ENCODE peak calls at places on chromosome 20, in four cellular contexts. D is central memory CD4-positive, alpha-beta T cell; W is NCI-H1417; V is GM04503. U is an unnamed sample.

GRCh38 chr20:32808438-32808837 is 11.3 kb upstream of the MAPRE1 start:
- DNase-seq in V (no peak), W (no peak), D (no peak), U (no peak)

GRCh38 chr20:61297491-61297890 is 45.4 kb downstream of the CDH4 start:
- DNase-seq in V (no peak), W (no peak), D (no peak), U (no peak)

GRCh38 chr20:11338506-11339306 is 579.0 kb upstream of the BTBD3 start:
- DNase-seq in W (no peak), D (no peak), V (no peak), U (no peak)

GRCh38 chr20:20603339-20603990 is 109.0 kb downstream of the RALGAPA2 start:
- DNase-seq in V (no peak), D (peak), W (peak), U (no peak)

GRCh38 chr20:46642265-46642942 is 8.9 kb downstream of the SLC13A3 start:
- DNase-seq in W (no peak), V (no peak), D (no peak), U (no peak)

GRCh38 chr20:23119456-23120216 is 33.5 kb upstream of the CD93 start:
- DNase-seq in W (no peak), D (no peak), V (no peak), U (no peak)

GRCh38 chr20:35465976-35466375 is 10.6 kb downstream of the CEP250 start:
- DNase-seq in V (peak), D (no peak), W (no peak), U (no peak)

GRCh38 chr20:23520185-23520584 is 29.3 kb downstream of the CST8 start:
- DNase-seq in V (no peak), D (no peak), W (peak), U (no peak)

GRCh38 chr20:62629864-62630470 is 12.3 kb upstream of the SLCO4A1 start:
- DNase-seq in D (no peak), V (no peak), W (no peak), U (no peak)

GRCh38 chr20:36974660-36975059 is 23.2 kb upstream of the SAMHD1 start:
- DNase-seq in D (no peak), W (no peak), V (no peak), U (no peak)

GRCh38 chr20:4937422-4938319 is 63.6 kb downstream of the SLC23A2 start:
- DNase-seq in V (no peak), W (no peak), D (no peak), U (no peak)

GRCh38 chr20:13799974-13800373 is 15.1 kb downstream of the NDUFAF5 start:
- DNase-seq in D (no peak), V (no peak), W (no peak), U (no peak)

GRCh38 chr20:53917145-53918009 is 153.0 kb downstream of the BCAS1 start:
- DNase-seq in W (no peak), V (peak), D (no peak), U (no peak)

GRCh38 chr20:1368448-1369199 is 24.2 kb downstream of the FKBP1A start:
- DNase-seq in W (no peak), D (no peak), V (no peak), U (no peak)

GRCh38 chr20:9185511-9185910 is 116.6 kb downstream of the PLCB4 start:
- DNase-seq in W (no peak), D (no peak), V (no peak), U (no peak)

GRCh38 chr20:8473459-8473858 is 341.4 kb downstream of the PLCB1 start:
- DNase-seq in W (no peak), V (no peak), D (no peak), U (no peak)

GRCh38 chr20:34111057-34111711 is 859 bp downstream of the EIF2S2 start:
- DNase-seq in V (peak), D (peak), W (no peak), U (no peak)

GRCh38 chr20:31869942-31870702 is at the start of the genes DUSP15 and TTLL9:
- DNase-seq in D (no peak), V (no peak), W (no peak), U (peak)

GRCh38 chr20:44429017-44429339 is 46.7 kb upstream of the TTPAL start:
- DNase-seq in W (no peak), V (no peak), D (no peak), U (no peak)

GRCh38 chr20:49187330-49188100 is 619 bp downstream of the STAU1 start:
- DNase-seq in D (peak), V (no peak), W (peak), U (peak)

GRCh38 chr20:48965189-48965910 is 43.8 kb downstream of the ARFGEF2 start:
- DNase-seq in V (peak), D (no peak), W (no peak), U (no peak)

GRCh38 chr20:63230800-63231268 is 4.9 kb upstream of the BIRC7 start:
- DNase-seq in V (no peak), W (no peak), D (no peak), U (peak)

GRCh38 chr20:53597521-53598120 is 4.0 kb upstream of the ZNF217 start:
- DNase-seq in V (no peak), W (no peak), D (no peak), U (no peak)

GRCh38 chr20:58574469-58574868 is 59.3 kb upstream of the APCDD1L start:
- DNase-seq in W (no peak), D (no peak), V (no peak), U (no peak)

GRCh38 chr20:24444531-24445190 is 24.8 kb upstream of the SYNDIG1 start:
- DNase-seq in W (no peak), V (no peak), D (no peak), U (no peak)

GRCh38 chr20:35515949-35516645 is 13.4 kb downstream of the C20orf173 start:
- DNase-seq in D (no peak), V (peak), W (no peak), U (no peak)

GRCh38 chr20:3461911-3462677 is 8.7 kb upstream of the ATRN start:
- DNase-seq in D (no peak), W (no peak), V (no peak), U (no peak)

GRCh38 chr20:1438361-1438760 is 28.3 kb downstream of the NSFL1C start:
- DNase-seq in V (no peak), W (no peak), D (no peak), U (no peak)

GRCh38 chr20:25053207-25054132 is 4.5 kb downstream of the ACSS1 start:
- DNase-seq in V (peak), D (no peak), W (no peak), U (no peak)

GRCh38 chr20:35637266-35637665 is 21.6 kb downstream of the SPAG4 start:
- DNase-seq in V (no peak), D (no peak), W (no peak), U (no peak)

GRCh38 chr20:1718604-1719384 is 61.2 kb upstream of the SIRPG start:
- DNase-seq in V (peak), W (no peak), D (no peak), U (no peak)

GRCh38 chr20:60050193-60050960 is 92.2 kb downstream of the CDH26 start:
- DNase-seq in V (no peak), D (no peak), W (peak), U (no peak)

GRCh38 chr20:46220808-46221207 is 87.5 kb downstream of the CDH22 start:
- DNase-seq in V (no peak), D (no peak), W (peak), U (peak)

GRCh38 chr20:62183426-62184142 is 756 bp downstream of the MTG2 start:
- DNase-seq in W (no peak), D (no peak), V (no peak), U (no peak)

U was measured in HAP-1.